ENCODE peak calls at places on chromosomes 7 and 10, in five cellular contexts. J is heart right ventricle, W is left ventricle myocardium inferior, G is HCT116, D is SK-N-SH. O is an unnamed sample.

GRCh38 chr7:47327698-47328391 is 254.1 kb downstream of the TNS3 start:
- DNase-seq in J (peak), W (peak), G (no peak), D (peak), O (peak)

GRCh38 chr7:132793474-132793873 is 217.2 kb upstream of the PLXNA4 start:
- DNase-seq in J (no peak), W (no peak), G (no peak), D (no peak), O (no peak)

GRCh38 chr7:44380831-44381493 is 55.6 kb upstream of the CAMK2B start:
- DNase-seq in J (no peak), W (no peak), G (no peak), D (no peak), O (no peak)

GRCh38 chr7:157995815-157996214 is 591.8 kb downstream of the PTPRN2 start:
- DNase-seq in J (no peak), W (no peak), G (no peak), D (no peak), O (no peak)

GRCh38 chr7:133761459-133761858 is 365.7 kb upstream of the LRGUK start:
- DNase-seq in J (no peak), W (no peak), G (no peak), D (no peak), O (no peak)

GRCh38 chr7:46932656-46933424 is 649.1 kb downstream of the TNS3 start:
- DNase-seq in J (no peak), W (no peak), G (no peak), D (peak), O (peak)

GRCh38 chr10:103612462-103613365 is 119.2 kb downstream of the NEURL1 start:
- DNase-seq in J (peak), W (no peak), G (no peak), D (no peak), O (peak)

GRCh38 chr7:52592698-52593097 is 442.7 kb upstream of the POM121L12 start:
- DNase-seq in J (no peak), W (no peak), G (no peak), D (no peak), O (no peak)

GRCh38 chr7:4830176-4830575 is 31.7 kb downstream of the PAPOLB start:
- DNase-seq in J (peak), W (peak), G (peak), D (peak), O (peak)

GRCh38 chr10:104450954-104451353 is 97.3 kb downstream of the CFAP58 start:
- DNase-seq in J (no peak), W (no peak), G (no peak), D (no peak), O (no peak)

GRCh38 chr10:22345301-22346086 is at the start of gene SPAG6:
- DNase-seq in J (peak), W (peak), G (no peak), D (peak), O (no peak)

GRCh38 chr10:11685787-11686218 is 56.4 kb upstream of the ECHDC3 start:
- DNase-seq in J (peak), W (peak), G (peak), D (no peak), O (no peak)

GRCh38 chr10:71351628-71352319 is 32.7 kb downstream of the SLC29A3 start:
- DNase-seq in J (peak), W (peak), G (no peak), D (no peak), O (no peak)

GRCh38 chr10:89845541-89846275 is 144.3 kb downstream of the KIF20B start:
- DNase-seq in J (no peak), W (no peak), G (no peak), D (no peak), O (no peak)

GRCh38 chr7:149766215-149766614 is 7.2 kb downstream of the ZNF467 start:
- DNase-seq in J (no peak), W (no peak), G (no peak), D (no peak), O (no peak)

GRCh38 chr7:151452141-151452571 is 12.2 kb upstream of the CRYGN start:
- DNase-seq in J (no peak), W (no peak), G (no peak), D (peak), O (no peak)

GRCh38 chr7:81462672-81463071 is 307.2 kb downstream of the HGF start:
- DNase-seq in J (no peak), W (no peak), G (no peak), D (no peak), O (peak)

GRCh38 chr7:69568266-69568665 is 30.0 kb upstream of the AUTS2 start:
- DNase-seq in J (no peak), W (no peak), G (no peak), D (no peak), O (no peak)

GRCh38 chr7:131921016-131921415 is 364.6 kb upstream of the PODXL start:
- DNase-seq in J (no peak), W (no peak), G (no peak), D (no peak), O (no peak)

GRCh38 chr7:36638140-36638539 is 86.2 kb downstream of the AOAH start:
- DNase-seq in J (no peak), W (no peak), G (no peak), D (no peak), O (no peak)

GRCh38 chr10:128633864-128634541 is 507.8 kb upstream of the MKI67 start:
- DNase-seq in J (no peak), W (no peak), G (no peak), D (no peak), O (no peak)

GRCh38 chr10:128044961-128045832 is 81.0 kb downstream of the MKI67 start:
- DNase-seq in J (no peak), W (no peak), G (no peak), D (no peak), O (no peak)

GRCh38 chr7:47470567-47471357 is 111.1 kb downstream of the TNS3 start:
- DNase-seq in J (no peak), W (no peak), G (no peak), D (no peak), O (no peak)

GRCh38 chr7:133602291-133602690 is 349.4 kb downstream of the EXOC4 start:
- DNase-seq in J (no peak), W (no peak), G (no peak), D (no peak), O (no peak)

GRCh38 chr7:86950360-86950759 is 109.1 kb downstream of the ELAPOR2 start:
- DNase-seq in J (no peak), W (no peak), G (no peak), D (no peak), O (no peak)

DNA sequence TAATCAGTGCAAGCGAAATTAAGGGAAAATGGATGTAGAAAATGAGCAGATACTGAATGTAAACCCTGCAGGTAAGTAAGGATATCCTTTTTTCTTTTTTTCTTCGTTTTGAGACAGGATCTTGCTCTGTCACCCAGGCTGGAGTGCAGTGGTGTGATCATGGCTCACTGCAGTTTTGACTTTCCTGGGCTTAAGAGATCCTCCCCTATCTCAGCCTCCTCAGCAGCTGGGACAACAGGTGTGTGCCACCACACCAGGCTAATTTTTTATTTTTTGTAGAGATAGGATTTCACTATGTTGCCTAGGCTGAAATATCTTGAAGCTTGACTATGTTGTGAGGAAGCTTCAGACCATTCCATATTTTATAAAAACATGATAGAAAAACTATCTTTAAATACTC is 4.3 kb downstream of the PDCD4 start:
- DNase-seq in J (no peak), W (no peak), G (no peak), D (no peak), O (no peak)
- H3K27ac ChIP-seq in J (no peak), W (no peak), G (no peak), D (no peak), O (no peak)

GRCh38 chr10:48522011-48522765 is 82.7 kb downstream of the ARHGAP22 start:
- DNase-seq in J (no peak), W (no peak), G (no peak), D (no peak), O (no peak)

GRCh38 chr10:48525113-48525512 is 79.8 kb downstream of the ARHGAP22 start:
- DNase-seq in J (no peak), W (no peak), G (no peak), D (no peak), O (no peak)

GRCh38 chr10:48525956-48526355 is 78.9 kb downstream of the ARHGAP22 start:
- DNase-seq in J (no peak), W (no peak), G (no peak), D (no peak), O (no peak)

GRCh38 chr10:48523212-48523819 is 81.6 kb downstream of the ARHGAP22 start:
- DNase-seq in J (peak), W (peak), G (peak), D (peak), O (peak)

DNA sequence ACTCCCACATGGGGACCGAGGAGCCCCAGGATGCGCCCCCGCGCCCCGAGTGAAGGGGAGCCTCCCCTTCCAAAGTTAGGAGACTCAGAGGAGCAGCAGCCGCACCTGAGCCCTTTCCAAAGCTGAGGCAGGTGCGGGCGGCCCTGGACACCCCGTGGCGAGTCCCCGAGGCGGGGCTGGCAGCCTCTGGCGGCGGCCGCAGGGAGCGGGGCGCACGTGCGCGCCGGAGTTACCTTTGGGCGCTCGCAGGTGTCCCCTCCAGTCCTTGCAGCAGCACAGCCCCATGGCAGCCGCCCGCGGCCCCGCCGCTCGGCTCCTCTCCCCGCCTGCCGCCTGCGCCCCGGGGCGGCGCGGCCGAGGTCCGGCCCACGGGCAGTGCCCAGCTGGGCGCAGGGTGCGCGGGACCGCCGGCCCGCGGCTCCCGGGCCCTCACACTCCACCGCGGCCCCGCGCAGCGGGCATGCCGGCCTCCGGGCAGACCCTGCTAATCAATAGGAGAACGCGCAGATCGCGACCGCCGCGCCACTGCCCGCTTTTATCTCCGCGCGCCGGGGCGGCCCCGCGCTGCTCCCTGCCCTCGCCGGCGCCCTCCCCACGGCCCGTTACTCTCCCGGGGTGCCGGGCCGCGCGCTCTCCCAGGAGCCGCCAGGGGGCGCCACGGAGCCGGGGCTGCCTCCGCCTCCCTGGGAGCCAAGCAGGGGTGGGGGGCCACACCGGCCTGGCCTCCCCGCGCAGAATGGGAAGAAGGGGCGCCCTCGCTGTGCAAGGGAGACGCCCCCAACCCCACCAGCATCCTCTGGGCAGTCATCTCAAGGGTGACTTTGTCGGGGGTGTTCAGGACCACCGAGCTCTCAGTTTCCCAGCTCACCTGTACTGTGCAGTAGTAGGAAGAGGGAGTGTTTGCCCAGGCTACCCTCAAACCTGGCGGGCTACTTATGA is 80.8 kb downstream of the ARHGAP22 start:
- DNase-seq in J (no peak), W (no peak), G (no peak), D (peak), O (no peak)
- H3K4me3 ChIP-seq in J (peak), W (peak), G (peak), D (peak), O (peak)

GRCh38 chr10:96298362-96298761 is 5.9 kb upstream of the DNTT start:
- DNase-seq in J (no peak), W (peak), G (no peak), D (no peak), O (no peak)

GRCh38 chr10:96290368-96291133 is 13.7 kb upstream of the DNTT start:
- DNase-seq in J (no peak), W (no peak), G (no peak), D (no peak), O (no peak)

GRCh38 chr10:96299383-96299782 is 4.9 kb upstream of the DNTT start:
- DNase-seq in J (no peak), W (no peak), G (no peak), D (no peak), O (no peak)

GRCh38 chr10:96292971-96293909 is 11.0 kb upstream of the DNTT start:
- DNase-seq in J (no peak), W (no peak), G (peak), D (peak), O (peak)

GRCh38 chr10:96295475-96295874 is 8.8 kb upstream of the DNTT start:
- DNase-seq in J (no peak), W (no peak), G (no peak), D (no peak), O (no peak)
- TF ChIP-seq CTCF in J (no peak), W (no peak), G (no peak), D (no peak), O (no peak)

GRCh38 chr7:55112056-55112455 is 93.2 kb downstream of the EGFR start:
- DNase-seq in J (no peak), W (no peak), G (no peak), D (no peak), O (no peak)

GRCh38 chr7:55109384-55110167 is 90.8 kb downstream of the EGFR start:
- DNase-seq in J (no peak), W (no peak), G (peak), D (no peak), O (no peak)

GRCh38 chr7:55111007-55111406 is 92.2 kb downstream of the EGFR start:
- DNase-seq in J (no peak), W (no peak), G (no peak), D (no peak), O (peak)

GRCh38 chr7:55117286-55117685 is 98.5 kb downstream of the EGFR start:
- DNase-seq in J (no peak), W (no peak), G (no peak), D (no peak), O (no peak)

DNA sequence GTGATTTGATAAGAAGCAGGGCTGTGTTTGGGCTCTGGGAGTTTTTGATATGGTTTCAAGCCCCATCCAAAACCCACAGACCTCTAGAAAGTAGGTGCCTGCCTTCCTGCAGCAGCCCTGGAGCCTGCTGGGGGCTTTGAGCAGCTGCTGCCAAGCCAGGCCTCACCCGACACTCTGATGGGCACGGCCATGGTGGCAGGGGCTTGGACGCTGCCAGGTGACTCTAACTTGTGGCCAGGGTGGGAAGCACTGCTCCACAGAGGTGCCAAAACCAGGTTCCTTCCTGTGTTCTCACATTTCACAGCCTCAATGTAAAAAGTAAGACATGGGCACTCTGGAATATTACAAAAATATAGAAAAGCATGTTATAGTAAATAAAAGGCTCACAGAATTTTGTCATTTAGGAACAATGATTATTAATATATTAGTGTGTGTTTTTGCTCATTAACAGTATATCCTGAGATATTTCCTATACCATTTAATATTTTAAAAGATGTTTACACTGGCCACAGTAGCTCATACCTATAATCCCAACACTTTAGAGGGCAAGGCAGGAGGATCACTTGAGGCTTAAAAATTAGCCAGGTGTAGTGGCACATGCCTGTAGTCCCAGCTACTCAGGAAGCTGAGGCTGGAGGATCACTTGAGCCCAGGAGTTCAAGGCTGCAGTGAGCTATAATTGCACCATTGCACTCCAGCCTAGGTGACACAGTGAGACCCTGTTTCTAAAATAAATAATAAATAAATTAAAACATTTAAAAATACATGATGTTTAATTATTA is 95.1 kb downstream of the EGFR start:
- DNase-seq in J (no peak), W (no peak), G (no peak), D (no peak), O (no peak)
- H3K27ac ChIP-seq in J (no peak), W (no peak), G (no peak), D (no peak), O (no peak)

DNA sequence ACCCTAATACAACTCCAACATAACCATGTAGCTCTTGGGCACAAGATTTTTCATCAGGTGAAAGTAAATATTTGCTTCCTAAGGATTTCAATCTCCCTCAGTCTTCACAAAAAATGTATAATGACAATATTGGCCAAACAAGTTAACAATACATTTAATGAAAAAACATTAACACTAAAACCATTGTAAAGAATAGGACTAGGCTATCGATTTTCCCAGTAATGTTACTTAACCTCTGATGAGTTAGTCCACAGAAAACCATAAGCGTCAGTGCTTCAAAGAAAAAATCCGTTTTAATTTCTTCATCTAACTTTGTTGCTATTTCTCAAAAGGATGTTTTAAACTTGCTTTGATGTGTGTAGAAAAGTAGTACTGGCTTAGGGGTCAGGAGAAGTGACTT is 1.2 kb downstream of the ZNF33B start:
- DNase-seq in J (no peak), W (no peak), G (no peak), D (no peak), O (no peak)
- H3K4me3 ChIP-seq in J (peak), W (no peak), G (peak), D (peak), O (no peak)

GRCh38 chr7:142329062-142329788 is 71.4 kb upstream of the PRSS58 start:
- DNase-seq in J (no peak), W (no peak), G (no peak), D (no peak), O (no peak)

GRCh38 chr7:142328006-142328405 is 70.1 kb upstream of the PRSS58 start:
- DNase-seq in J (no peak), W (no peak), G (no peak), D (no peak), O (no peak)

GRCh38 chr7:142323706-142324105 is 65.8 kb upstream of the PRSS58 start:
- DNase-seq in J (peak), W (no peak), G (peak), D (peak), O (no peak)

GRCh38 chr7:142328551-142328950 is 70.7 kb upstream of the PRSS58 start:
- DNase-seq in J (no peak), W (no peak), G (no peak), D (no peak), O (no peak)

GRCh38 chr7:142327555-142327954 is 69.7 kb upstream of the PRSS58 start:
- DNase-seq in J (no peak), W (no peak), G (no peak), D (no peak), O (no peak)
- TF ChIP-seq CTCF in J (no peak), W (no peak), G (no peak), D (no peak), O (no peak)

DNA sequence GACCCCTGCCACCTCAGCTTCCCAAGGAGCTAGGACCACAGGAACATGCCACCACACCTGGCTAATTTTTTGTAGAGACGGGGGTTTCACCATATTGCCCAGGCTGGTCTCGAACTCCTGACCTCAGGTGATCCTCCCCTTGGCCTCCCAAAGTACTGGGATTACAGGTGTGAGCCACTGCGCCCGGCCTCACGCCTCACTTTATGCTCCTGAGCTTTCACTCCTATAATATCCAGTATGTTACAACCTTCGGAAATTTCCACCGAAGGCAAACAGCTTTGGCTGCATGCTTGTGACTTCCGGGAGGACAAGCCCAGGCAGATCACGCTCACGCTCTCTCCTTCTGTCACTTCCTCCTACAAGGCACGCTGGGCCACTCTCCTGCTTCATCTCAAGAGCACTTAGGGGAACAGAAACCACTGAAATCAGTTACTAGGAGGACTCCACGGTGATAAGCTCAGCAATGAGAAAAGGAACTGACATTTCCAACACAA is 4.4 kb upstream of the MAD1L1 start:
- DNase-seq in J (no peak), W (no peak), G (no peak), D (no peak), O (no peak)
- H3K27ac ChIP-seq in J (no peak), W (peak), G (no peak), D (no peak), O (no peak)